ENCODE peak calls at places on chromosomes 11 and 22, in eight cellular contexts. O is GM12865; W is kidney; L is HFF-Myc; H is heart right ventricle; S is CD8-positive, alpha-beta memory T cell; V is fibroblast of lung; I is choroid plexus epithelial cell. Z is an unnamed sample.

GRCh38 chr11:279966-280761 is 2.0 kb downstream of the NLRP6 start:
- DNase-seq in O (no peak), W (peak), L (no peak), H (peak), S (peak), V (peak), I (peak), Z (no peak)

GRCh38 chr11:119065369-119065768 is 2.2 kb upstream of the VPS11 start:
- DNase-seq in O (peak), W (no peak), L (peak), H (no peak), S (peak), V (peak), I (peak), Z (peak)

GRCh38 chr22:42418811-42419243 is 13.4 kb downstream of the NFAM1 start:
- DNase-seq in O (no peak), W (no peak), L (no peak), H (no peak), S (no peak), V (no peak), I (no peak), Z (peak)

GRCh38 chr11:68549789-68550484 is 89.4 kb downstream of the PPP6R3 start:
- DNase-seq in O (no peak), W (no peak), L (no peak), H (no peak), S (no peak), V (peak), I (no peak), Z (no peak)

GRCh38 chr22:46742576-46743221 is 4.6 kb upstream of the CERK start:
- DNase-seq in O (no peak), W (peak), L (no peak), H (no peak), S (no peak), V (no peak), I (no peak), Z (no peak)

GRCh38 chr11:47533690-47534135 is 19.2 kb downstream of the CELF1 start:
- DNase-seq in O (no peak), W (no peak), L (no peak), H (no peak), S (no peak), V (peak), I (peak), Z (no peak)

GRCh38 chr11:80970016-80970516 is 1529.2 kb upstream of the TENM4 start:
- DNase-seq in O (no peak), W (no peak), L (no peak), H (no peak), S (no peak), V (no peak), I (no peak), Z (no peak)

GRCh38 chr11:122189259-122189658 is 73.2 kb upstream of the BLID start:
- DNase-seq in O (no peak), W (no peak), L (peak), H (no peak), S (no peak), V (peak), I (peak), Z (no peak)

GRCh38 chr11:23679041-23679440 is 817.8 kb upstream of the LUZP2 start:
- DNase-seq in O (no peak), W (peak), L (no peak), H (no peak), S (no peak), V (no peak), I (no peak), Z (no peak)

GRCh38 chr11:119607726-119608125 is 121.3 kb downstream of the NECTIN1 start:
- DNase-seq in O (no peak), W (no peak), L (no peak), H (no peak), S (no peak), V (no peak), I (no peak), Z (no peak)

GRCh38 chr11:69451289-69451688 is 30.2 kb upstream of the LINC01488 start:
- DNase-seq in O (no peak), W (no peak), L (no peak), H (no peak), S (no peak), V (no peak), I (no peak), Z (no peak)

GRCh38 chr22:50136431-50137047 is 34.0 kb upstream of the PANX2 start:
- DNase-seq in O (no peak), W (no peak), L (no peak), H (no peak), S (no peak), V (no peak), I (no peak), Z (no peak)

GRCh38 chr11:44767421-44767820 is 40.7 kb downstream of the TSPAN18 start:
- DNase-seq in O (no peak), W (no peak), L (no peak), H (no peak), S (no peak), V (peak), I (peak), Z (no peak)

GRCh38 chr11:12800032-12800671 is 125.9 kb downstream of the TEAD1 start:
- DNase-seq in O (no peak), W (no peak), L (no peak), H (no peak), S (no peak), V (peak), I (peak), Z (no peak)

GRCh38 chr11:63767415-63768231 is 952 bp downstream of the ZFTA start:
- DNase-seq in O (peak), W (peak), L (no peak), H (peak), S (peak), V (peak), I (peak), Z (peak)

GRCh38 chr11:111978028-111978771 is 41.1 kb downstream of the DIXDC1 start:
- DNase-seq in O (no peak), W (no peak), L (peak), H (peak), S (no peak), V (peak), I (peak), Z (no peak)

GRCh38 chr22:39316440-39317083 is 2.9 kb downstream of the RPL3 start:
- DNase-seq in O (peak), W (no peak), L (no peak), H (peak), S (peak), V (peak), I (peak), Z (peak)

GRCh38 chr11:40118780-40119179 is 1340.7 kb downstream of the LRRC4C start:
- DNase-seq in O (no peak), W (no peak), L (no peak), H (no peak), S (no peak), V (no peak), I (no peak), Z (no peak)

GRCh38 chr11:97361812-97362378 is 972.1 kb downstream of the JRKL start:
- DNase-seq in O (no peak), W (no peak), L (no peak), H (no peak), S (no peak), V (peak), I (peak), Z (no peak)

GRCh38 chr11:9120659-9121350 is 29.4 kb upstream of the SCUBE2 start:
- DNase-seq in O (peak), W (no peak), L (no peak), H (no peak), S (no peak), V (no peak), I (no peak), Z (no peak)

GRCh38 chr11:15770798-15771414 is 585.4 kb downstream of the SOX6 start:
- DNase-seq in O (peak), W (no peak), L (no peak), H (no peak), S (no peak), V (peak), I (peak), Z (peak)

GRCh38 chr22:42836026-42836425 is 21.0 kb downstream of the ARFGAP3 start:
- DNase-seq in O (no peak), W (no peak), L (no peak), H (no peak), S (no peak), V (no peak), I (no peak), Z (no peak)

GRCh38 chr22:37303821-37304274 is 21.5 kb downstream of the CYTH4 start:
- DNase-seq in O (no peak), W (no peak), L (peak), H (no peak), S (no peak), V (peak), I (peak), Z (no peak)

GRCh38 chr11:60844870-60845221 is 2.9 kb downstream of the CCDC86 start:
- DNase-seq in O (no peak), W (no peak), L (no peak), H (no peak), S (no peak), V (no peak), I (no peak), Z (no peak)

GRCh38 chr11:10862446-10862845 is 4.6 kb upstream of the ZBED5 start:
- DNase-seq in O (no peak), W (no peak), L (no peak), H (no peak), S (no peak), V (no peak), I (no peak), Z (peak)

GRCh38 chr11:46668480-46669085 is 31.8 kb downstream of the ARHGAP1 start:
- DNase-seq in O (no peak), W (no peak), L (no peak), H (no peak), S (no peak), V (no peak), I (no peak), Z (no peak)

GRCh38 chr11:36452987-36453386 is 57.1 kb downstream of the TRAF6 start:
- DNase-seq in O (no peak), W (no peak), L (no peak), H (no peak), S (no peak), V (no peak), I (no peak), Z (peak)

GRCh38 chr22:25362215-25362882 is 142.9 kb downstream of the CRYBB2 start:
- DNase-seq in O (peak), W (peak), L (no peak), H (peak), S (peak), V (peak), I (peak), Z (peak)

GRCh38 chr11:75204012-75204674 is 36.4 kb upstream of the TPBGL start:
- DNase-seq in O (no peak), W (no peak), L (no peak), H (no peak), S (no peak), V (no peak), I (no peak), Z (no peak)

GRCh38 chr11:72002841-72003775 is 4.4 kb downstream of the IL18BP start:
- DNase-seq in O (no peak), W (no peak), L (no peak), H (no peak), S (no peak), V (no peak), I (no peak), Z (no peak)

GRCh38 chr11:76209956-76210885 is 3.9 kb upstream of the WNT11 start:
- DNase-seq in O (peak), W (peak), L (no peak), H (peak), S (peak), V (peak), I (peak), Z (no peak)

GRCh38 chr11:27046956-27047355 is 6.3 kb downstream of the BBOX1 start:
- DNase-seq in O (no peak), W (no peak), L (no peak), H (no peak), S (no peak), V (no peak), I (no peak), Z (no peak)

GRCh38 chr22:41782316-41782715 is 18.2 kb upstream of the CCDC134 start:
- DNase-seq in O (no peak), W (no peak), L (no peak), H (no peak), S (peak), V (no peak), I (no peak), Z (no peak)

GRCh38 chr11:61949169-61950034 is 749 bp upstream of the BEST1 start:
- DNase-seq in O (peak), W (peak), L (peak), H (peak), S (no peak), V (peak), I (peak), Z (peak)

GRCh38 chr11:61946894-61947293 is 3.3 kb upstream of the BEST1 start:
- DNase-seq in O (no peak), W (no peak), L (no peak), H (no peak), S (no peak), V (no peak), I (no peak), Z (no peak)

GRCh38 chr11:61950035-61950547 is at the start of gene BEST1:
- DNase-seq in O (no peak), W (no peak), L (no peak), H (no peak), S (no peak), V (no peak), I (no peak), Z (no peak)

GRCh38 chr11:61947486-61948210 is 2.5 kb upstream of the BEST1 start:
- DNase-seq in O (peak), W (peak), L (peak), H (peak), S (peak), V (peak), I (peak), Z (peak)

GRCh38 chr11:61948505-61948904 is 1.6 kb upstream of the BEST1 start:
- DNase-seq in O (no peak), W (no peak), L (no peak), H (no peak), S (no peak), V (no peak), I (no peak), Z (no peak)
- H3K4me3 ChIP-seq in O (no peak), W (no peak), L (no peak), H (no peak), S (no peak), V (no peak), I (no peak), Z (no peak)

GRCh38 chr11:34299284-34299961 is 58.4 kb downstream of the ABTB2 start:
- DNase-seq in O (no peak), W (no peak), L (no peak), H (no peak), S (no peak), V (no peak), I (no peak), Z (no peak)
- H3K4me3 ChIP-seq in O (no peak), W (no peak), L (no peak), H (no peak), S (no peak), V (no peak), I (no peak), Z (no peak)

DNA sequence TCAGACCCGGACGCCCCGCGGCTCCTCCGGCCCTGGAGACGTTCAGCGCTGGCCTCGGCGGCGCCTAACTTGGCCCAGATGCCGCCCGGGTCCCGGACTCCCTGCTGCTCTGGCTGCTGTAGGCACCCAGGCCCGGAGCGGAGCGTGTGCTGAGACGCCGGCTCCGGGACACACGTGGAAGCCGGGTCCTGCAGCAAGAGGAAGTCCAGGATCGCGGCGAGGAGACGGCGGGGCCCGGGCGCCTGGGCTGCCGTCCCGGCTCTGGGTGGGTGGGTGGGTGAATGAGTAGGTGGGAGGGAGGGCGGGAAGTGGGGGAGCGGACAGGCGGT is 223 bp downstream of the WT1 start:
- DNase-seq in O (no peak), W (no peak), L (no peak), H (no peak), S (no peak), V (no peak), I (no peak), Z (no peak)
- H3K4me3 ChIP-seq in O (no peak), W (no peak), L (no peak), H (peak), S (no peak), V (no peak), I (no peak), Z (no peak)

GRCh38 chr11:114442559-114442958 is 3.3 kb downstream of the REXO2 start:
- DNase-seq in O (no peak), W (no peak), L (no peak), H (no peak), S (no peak), V (no peak), I (no peak), Z (no peak)
- H3K4me3 ChIP-seq in O (no peak), W (no peak), L (no peak), H (no peak), S (no peak), V (no peak), I (no peak), Z (no peak)